ENCODE peak calls at places on chromosomes 6 and 20, in nine cellular contexts. N is activated gamma-delta T cell treated with Interleukin-2 at 50 U/mL for 16 hours, U is left cardiac atrium, G is progenitor cell of endocrine pancreas, V is DMS153, F is midbrain, Z is transverse colon, H is fibroblast of mammary gland, L is H1. X is an unnamed sample.

GRCh38 chr6:116409756-116410155 is 39.0 kb downstream of the DSE start:
- DNase-seq in N (no peak), U (no peak), G (no peak), V (no peak), F (peak; percentile 16), Z (no peak), H (no peak), L (no peak), X (no peak)

GRCh38 chr20:1757606-1758507 is 100.3 kb upstream of the SIRPG start:
- DNase-seq in N (no peak), U (no peak), G (no peak), V (no peak), F (peak; percentile 40), Z (no peak), H (no peak), L (no peak), X (no peak)

GRCh38 chr20:22374066-22374465 is 210.3 kb downstream of the FOXA2 start:
- DNase-seq in N (no peak), U (no peak), G (no peak), V (no peak), F (no peak), Z (no peak), H (no peak), L (no peak), X (no peak)

GRCh38 chr6:130769812-130770211 is 57.4 kb upstream of the SMLR1 start:
- DNase-seq in N (no peak), U (no peak), G (no peak), V (no peak), F (no peak), Z (no peak), H (no peak), L (no peak), X (no peak)

GRCh38 chr6:13012271-13012670 is 295.7 kb downstream of the PHACTR1 start:
- DNase-seq in N (no peak), U (no peak), G (no peak), V (peak; percentile 5), F (no peak), Z (no peak), H (no peak), L (no peak), X (no peak)

GRCh38 chr6:25883991-25884390 is 9.9 kb upstream of the SLC17A3 start:
- DNase-seq in N (no peak), U (peak; percentile 29), G (no peak), V (no peak), F (no peak), Z (no peak), H (peak; percentile 88), L (no peak), X (no peak)

GRCh38 chr6:80535914-80536565 is 429.6 kb downstream of the BCKDHB start:
- DNase-seq in N (no peak), U (no peak), G (no peak), V (no peak), F (no peak), Z (no peak), H (peak; percentile 79), L (no peak), X (no peak)

GRCh38 chr6:56246544-56246940 is 838 bp downstream of the COL21A1 start:
- DNase-seq in N (no peak), U (no peak), G (no peak), V (no peak), F (no peak), Z (no peak), H (no peak), L (peak; percentile 49), X (no peak)

GRCh38 chr6:146985966-146986365 is 218.3 kb upstream of the STXBP5 start:
- DNase-seq in N (no peak), U (no peak), G (no peak), V (no peak), F (no peak), Z (no peak), H (no peak), L (no peak), X (no peak)

GRCh38 chr6:32177182-32177787 is 920 bp upstream of the RNF5 start:
- DNase-seq in N (no peak), U (no peak), G (no peak), V (peak; percentile 60), F (peak; percentile 63), Z (no peak), H (no peak), L (peak; percentile 90), X (peak; percentile 51)

GRCh38 chr20:63165538-63166422 is 50.2 kb downstream of the YTHDF1 start:
- DNase-seq in N (no peak), U (no peak), G (no peak), V (no peak), F (no peak), Z (no peak), H (no peak), L (no peak), X (no peak)

X was measured in NK-92 treated with Interleukin-12 subunit alpha and Interleukin-12 subunit beta, amount 100 ng/mL, for 24 hours.